ENCODE peak calls at places on chromosomes 13 and 19, in ten cellular contexts. One of them, this sample, is unnamed.

GRCh38 chr13:79475569-79475968 is 5.4 kb upstream of the NDFIP2 start:
- DNase-seq in thoracic aorta: no peak
- DNase-seq in fibroblast of lung: no peak
- DNase-seq in endothelial cell of umbilical vein: no peak
- DNase-seq in brain microvascular endothelial cell: no peak
- DNase-seq in psoas muscle: no peak
- DNase-seq in caudate nucleus: no peak
- DNase-seq in H1: no peak
- DNase-seq in small intestine: peak
- DNase-seq in tibial artery: no peak
- DNase-seq in this sample: no peak

GRCh38 chr13:75867718-75868117 is 231.6 kb downstream of the LMO7 start:
- DNase-seq in thoracic aorta: no peak
- DNase-seq in fibroblast of lung: no peak
- DNase-seq in endothelial cell of umbilical vein: no peak
- DNase-seq in brain microvascular endothelial cell: no peak
- DNase-seq in psoas muscle: no peak
- DNase-seq in caudate nucleus: no peak
- DNase-seq in H1: no peak
- DNase-seq in small intestine: no peak
- DNase-seq in tibial artery: no peak
- DNase-seq in this sample: no peak

GRCh38 chr19:18856385-18857126 is 24.8 kb downstream of the UPF1 start:
- DNase-seq in thoracic aorta: no peak
- DNase-seq in fibroblast of lung: peak
- DNase-seq in endothelial cell of umbilical vein: no peak
- DNase-seq in brain microvascular endothelial cell: peak
- DNase-seq in psoas muscle: peak
- DNase-seq in caudate nucleus: peak
- DNase-seq in H1: no peak
- DNase-seq in small intestine: no peak
- DNase-seq in tibial artery: no peak
- DNase-seq in this sample: no peak

GRCh38 chr13:30338331-30338851 is 31.0 kb upstream of the KATNAL1 start:
- DNase-seq in thoracic aorta: no peak
- DNase-seq in fibroblast of lung: peak
- DNase-seq in endothelial cell of umbilical vein: no peak
- DNase-seq in brain microvascular endothelial cell: peak
- DNase-seq in psoas muscle: no peak
- DNase-seq in caudate nucleus: no peak
- DNase-seq in H1: no peak
- DNase-seq in small intestine: no peak
- DNase-seq in tibial artery: no peak
- DNase-seq in this sample: no peak

GRCh38 chr19:7614859-7615741 is 14.2 kb downstream of the XAB2 start:
- DNase-seq in thoracic aorta: no peak
- DNase-seq in fibroblast of lung: no peak
- DNase-seq in endothelial cell of umbilical vein: no peak
- DNase-seq in brain microvascular endothelial cell: no peak
- DNase-seq in psoas muscle: no peak
- DNase-seq in caudate nucleus: no peak
- DNase-seq in H1: no peak
- DNase-seq in small intestine: no peak
- DNase-seq in tibial artery: no peak
- DNase-seq in this sample: no peak

GRCh38 chr19:11486661-11487503 is 6.0 kb upstream of the ELAVL3 start:
- DNase-seq in thoracic aorta: no peak
- DNase-seq in fibroblast of lung: no peak
- DNase-seq in endothelial cell of umbilical vein: no peak
- DNase-seq in brain microvascular endothelial cell: no peak
- DNase-seq in psoas muscle: no peak
- DNase-seq in caudate nucleus: no peak
- DNase-seq in H1: no peak
- DNase-seq in small intestine: no peak
- DNase-seq in tibial artery: no peak
- DNase-seq in this sample: no peak

GRCh38 chr13:83824120-83824519 is 58.2 kb downstream of the SLITRK1 start:
- DNase-seq in thoracic aorta: no peak
- DNase-seq in fibroblast of lung: no peak
- DNase-seq in endothelial cell of umbilical vein: no peak
- DNase-seq in brain microvascular endothelial cell: no peak
- DNase-seq in psoas muscle: no peak
- DNase-seq in caudate nucleus: no peak
- DNase-seq in H1: no peak
- DNase-seq in small intestine: no peak
- DNase-seq in tibial artery: no peak
- DNase-seq in this sample: no peak

GRCh38 chr13:86870388-86870966 is 800.7 kb upstream of the SLITRK5 start:
- DNase-seq in thoracic aorta: no peak
- DNase-seq in fibroblast of lung: peak
- DNase-seq in endothelial cell of umbilical vein: peak
- DNase-seq in brain microvascular endothelial cell: no peak
- DNase-seq in psoas muscle: no peak
- DNase-seq in caudate nucleus: no peak
- DNase-seq in H1: no peak
- DNase-seq in small intestine: peak
- DNase-seq in tibial artery: no peak
- DNase-seq in this sample: no peak

GRCh38 chr13:45119469-45119989 is 781 bp upstream of the GTF2F2 start:
- DNase-seq in thoracic aorta: no peak
- DNase-seq in fibroblast of lung: peak
- DNase-seq in endothelial cell of umbilical vein: no peak
- DNase-seq in brain microvascular endothelial cell: peak
- DNase-seq in psoas muscle: no peak
- DNase-seq in caudate nucleus: peak
- DNase-seq in H1: no peak
- DNase-seq in small intestine: peak
- DNase-seq in tibial artery: no peak
- DNase-seq in this sample: no peak

GRCh38 chr13:83881917-83882625 is at the start of gene SLITRK1:
- DNase-seq in thoracic aorta: no peak
- DNase-seq in fibroblast of lung: peak
- DNase-seq in endothelial cell of umbilical vein: no peak
- DNase-seq in brain microvascular endothelial cell: peak
- DNase-seq in psoas muscle: peak
- DNase-seq in caudate nucleus: peak
- DNase-seq in H1: peak
- DNase-seq in small intestine: no peak
- DNase-seq in tibial artery: no peak
- DNase-seq in this sample: no peak

GRCh38 chr13:36685912-36686311 is 12.1 kb downstream of the SERTM1 start:
- DNase-seq in thoracic aorta: no peak
- DNase-seq in fibroblast of lung: no peak
- DNase-seq in endothelial cell of umbilical vein: no peak
- DNase-seq in brain microvascular endothelial cell: peak
- DNase-seq in psoas muscle: no peak
- DNase-seq in caudate nucleus: no peak
- DNase-seq in H1: no peak
- DNase-seq in small intestine: no peak
- DNase-seq in tibial artery: no peak
- DNase-seq in this sample: no peak

GRCh38 chr13:39870197-39870746 is 214.8 kb downstream of the COG6 start:
- DNase-seq in thoracic aorta: no peak
- DNase-seq in fibroblast of lung: no peak
- DNase-seq in endothelial cell of umbilical vein: no peak
- DNase-seq in brain microvascular endothelial cell: no peak
- DNase-seq in psoas muscle: no peak
- DNase-seq in caudate nucleus: no peak
- DNase-seq in H1: no peak
- DNase-seq in small intestine: no peak
- DNase-seq in tibial artery: no peak
- DNase-seq in this sample: no peak

GRCh38 chr19:12788682-12789097 is 2.6 kb upstream of the JUNB start:
- DNase-seq in thoracic aorta: no peak
- DNase-seq in fibroblast of lung: peak
- DNase-seq in endothelial cell of umbilical vein: peak
- DNase-seq in brain microvascular endothelial cell: peak
- DNase-seq in psoas muscle: peak
- DNase-seq in caudate nucleus: peak
- DNase-seq in H1: no peak
- DNase-seq in small intestine: peak
- DNase-seq in tibial artery: peak
- DNase-seq in this sample: no peak

GRCh38 chr19:46303702-46304397 is 7.0 kb downstream of the HIF3A start:
- DNase-seq in thoracic aorta: no peak
- DNase-seq in fibroblast of lung: peak
- DNase-seq in endothelial cell of umbilical vein: no peak
- DNase-seq in brain microvascular endothelial cell: peak
- DNase-seq in psoas muscle: peak
- DNase-seq in caudate nucleus: peak
- DNase-seq in H1: peak
- DNase-seq in small intestine: peak
- DNase-seq in tibial artery: peak
- DNase-seq in this sample: no peak

GRCh38 chr19:18710986-18711751 is 27.7 kb downstream of the CRTC1 start:
- DNase-seq in thoracic aorta: peak
- DNase-seq in fibroblast of lung: peak
- DNase-seq in endothelial cell of umbilical vein: no peak
- DNase-seq in brain microvascular endothelial cell: no peak
- DNase-seq in psoas muscle: peak
- DNase-seq in caudate nucleus: no peak
- DNase-seq in H1: no peak
- DNase-seq in small intestine: no peak
- DNase-seq in tibial artery: peak
- DNase-seq in this sample: no peak

GRCh38 chr13:74398599-74398998 is 264.4 kb upstream of the KLF12 start:
- DNase-seq in thoracic aorta: no peak
- DNase-seq in fibroblast of lung: no peak
- DNase-seq in endothelial cell of umbilical vein: no peak
- DNase-seq in brain microvascular endothelial cell: no peak
- DNase-seq in psoas muscle: no peak
- DNase-seq in caudate nucleus: no peak
- DNase-seq in H1: no peak
- DNase-seq in small intestine: no peak
- DNase-seq in tibial artery: no peak
- DNase-seq in this sample: no peak

GRCh38 chr19:55305491-55305890 is 19.6 kb downstream of the TMEM150B start:
- DNase-seq in thoracic aorta: no peak
- DNase-seq in fibroblast of lung: peak
- DNase-seq in endothelial cell of umbilical vein: peak
- DNase-seq in brain microvascular endothelial cell: no peak
- DNase-seq in psoas muscle: peak
- DNase-seq in caudate nucleus: no peak
- DNase-seq in H1: no peak
- DNase-seq in small intestine: no peak
- DNase-seq in tibial artery: peak
- DNase-seq in this sample: no peak

GRCh38 chr19:10510301-10510802 is 6.9 kb downstream of the S1PR5 start:
- DNase-seq in thoracic aorta: no peak
- DNase-seq in fibroblast of lung: no peak
- DNase-seq in endothelial cell of umbilical vein: no peak
- DNase-seq in brain microvascular endothelial cell: no peak
- DNase-seq in psoas muscle: no peak
- DNase-seq in caudate nucleus: no peak
- DNase-seq in H1: no peak
- DNase-seq in small intestine: no peak
- DNase-seq in tibial artery: no peak
- DNase-seq in this sample: no peak

GRCh38 chr13:41562541-41563178 is 105.3 kb downstream of the RGCC start:
- DNase-seq in thoracic aorta: no peak
- DNase-seq in fibroblast of lung: no peak
- DNase-seq in endothelial cell of umbilical vein: no peak
- DNase-seq in brain microvascular endothelial cell: no peak
- DNase-seq in psoas muscle: no peak
- DNase-seq in caudate nucleus: peak
- DNase-seq in H1: no peak
- DNase-seq in small intestine: no peak
- DNase-seq in tibial artery: no peak
- DNase-seq in this sample: no peak
- H3K27ac ChIP-seq in thoracic aorta: no peak
- H3K27ac ChIP-seq in fibroblast of lung: peak
- H3K27ac ChIP-seq in endothelial cell of umbilical vein: no peak
- H3K27ac ChIP-seq in brain microvascular endothelial cell: peak
- H3K27ac ChIP-seq in psoas muscle: no peak
- H3K27ac ChIP-seq in caudate nucleus: peak
- H3K27ac ChIP-seq in H1: no peak
- H3K27ac ChIP-seq in small intestine: no peak
- H3K27ac ChIP-seq in tibial artery: no peak
- H3K27ac ChIP-seq in this sample: peak

DNA sequence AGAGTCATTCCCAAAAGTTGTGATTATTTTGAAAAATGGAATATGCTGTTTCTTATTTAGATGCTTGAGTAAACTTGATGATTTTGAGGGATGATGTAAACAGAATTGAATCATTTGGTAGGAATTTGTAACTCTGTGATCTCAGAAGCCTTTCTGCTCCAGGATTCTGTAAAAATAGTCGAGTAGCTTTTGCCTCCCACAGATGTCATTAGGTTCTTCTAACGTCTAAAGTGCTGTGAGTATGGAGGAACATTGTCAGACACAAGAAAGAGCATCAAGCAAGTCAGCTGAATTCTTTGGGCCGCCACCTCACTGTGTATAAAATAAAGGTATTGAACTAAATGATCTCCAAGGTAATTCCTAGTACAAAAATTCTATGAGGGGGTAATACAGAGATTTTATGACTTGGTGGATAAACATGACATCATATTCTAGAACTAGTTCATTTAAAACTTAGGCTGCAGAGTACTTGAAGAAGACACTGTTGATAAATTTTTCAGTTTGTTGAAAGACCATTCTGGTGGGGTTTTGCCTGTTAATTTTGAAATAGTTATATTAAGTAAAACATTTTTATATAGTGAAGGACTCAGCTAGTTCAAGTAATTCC is 1.4 kb upstream of the GPR183 start:
- DNase-seq in thoracic aorta: no peak
- DNase-seq in fibroblast of lung: peak
- DNase-seq in endothelial cell of umbilical vein: no peak
- DNase-seq in brain microvascular endothelial cell: peak
- DNase-seq in psoas muscle: no peak
- DNase-seq in caudate nucleus: no peak
- DNase-seq in H1: no peak
- DNase-seq in small intestine: no peak
- DNase-seq in tibial artery: no peak
- DNase-seq in this sample: no peak
- H3K27ac ChIP-seq in thoracic aorta: peak
- H3K27ac ChIP-seq in fibroblast of lung: peak
- H3K27ac ChIP-seq in endothelial cell of umbilical vein: peak
- H3K27ac ChIP-seq in brain microvascular endothelial cell: peak
- H3K27ac ChIP-seq in psoas muscle: peak
- H3K27ac ChIP-seq in caudate nucleus: no peak
- H3K27ac ChIP-seq in H1: no peak
- H3K27ac ChIP-seq in small intestine: no peak
- H3K27ac ChIP-seq in tibial artery: peak
- H3K27ac ChIP-seq in this sample: peak

GRCh38 chr19:5563941-5564612 is 3.7 kb downstream of the TINCR start:
- DNase-seq in thoracic aorta: no peak
- DNase-seq in fibroblast of lung: no peak
- DNase-seq in endothelial cell of umbilical vein: no peak
- DNase-seq in brain microvascular endothelial cell: peak
- DNase-seq in psoas muscle: no peak
- DNase-seq in caudate nucleus: no peak
- DNase-seq in H1: no peak
- DNase-seq in small intestine: no peak
- DNase-seq in tibial artery: no peak
- DNase-seq in this sample: no peak
- H3K27ac ChIP-seq in thoracic aorta: no peak
- H3K27ac ChIP-seq in fibroblast of lung: no peak
- H3K27ac ChIP-seq in endothelial cell of umbilical vein: no peak
- H3K27ac ChIP-seq in brain microvascular endothelial cell: no peak
- H3K27ac ChIP-seq in psoas muscle: no peak
- H3K27ac ChIP-seq in caudate nucleus: no peak
- H3K27ac ChIP-seq in H1: no peak
- H3K27ac ChIP-seq in small intestine: no peak
- H3K27ac ChIP-seq in tibial artery: no peak
- H3K27ac ChIP-seq in this sample: peak

GRCh38 chr19:38648789-38649304 is 1.4 kb downstream of the ACTN4 start:
- DNase-seq in thoracic aorta: no peak
- DNase-seq in fibroblast of lung: no peak
- DNase-seq in endothelial cell of umbilical vein: no peak
- DNase-seq in brain microvascular endothelial cell: no peak
- DNase-seq in psoas muscle: no peak
- DNase-seq in caudate nucleus: no peak
- DNase-seq in H1: no peak
- DNase-seq in small intestine: no peak
- DNase-seq in tibial artery: no peak
- DNase-seq in this sample: no peak
- H3K27ac ChIP-seq in thoracic aorta: peak
- H3K27ac ChIP-seq in fibroblast of lung: peak
- H3K27ac ChIP-seq in endothelial cell of umbilical vein: peak
- H3K27ac ChIP-seq in brain microvascular endothelial cell: peak
- H3K27ac ChIP-seq in psoas muscle: peak
- H3K27ac ChIP-seq in caudate nucleus: peak
- H3K27ac ChIP-seq in H1: no peak
- H3K27ac ChIP-seq in small intestine: peak
- H3K27ac ChIP-seq in tibial artery: peak
- H3K27ac ChIP-seq in this sample: peak

This sample was measured in esophagus squamous epithelium.